ENCODE peak calls at places on chromosomes 16 and 17, in eight cellular contexts. F is H1, R is A549, W is left ventricle myocardium inferior, A is esophagus muscularis mucosa, X is pancreas, O is small intestine, M is GM23248. B is an unnamed sample.

GRCh38 chr16:1194665-1195392 is 30.2 kb downstream of the TPSG1 start:
- DNase-seq in A (no peak), F (no peak), W (no peak), X (no peak), M (peak; percentile 28), R (no peak), O (peak; percentile 43), B (no peak)

GRCh38 chr16:27961296-27961620 is 102.3 kb downstream of the GSG1L start:
- DNase-seq in F (no peak), W (no peak), O (no peak), R (no peak), A (no peak), X (no peak), M (no peak), B (no peak)

GRCh38 chr17:38875477-38876080 is 5.7 kb downstream of the LASP1 start:
- DNase-seq in M (peak; percentile 53), F (no peak), O (no peak), W (no peak), A (no peak), X (no peak), R (no peak), B (no peak)

GRCh38 chr17:43438626-43439529 is 40.1 kb downstream of the ARL4D start:
- DNase-seq in F (no peak), O (no peak), W (no peak), R (no peak), X (no peak), M (no peak), A (no peak), B (no peak)

GRCh38 chr16:69762843-69763556 is 868 bp downstream of the WWP2 start:
- DNase-seq in O (peak; percentile 71), M (peak; percentile 77), R (no peak), X (no peak), F (no peak), A (no peak), W (no peak), B (no peak)

GRCh38 chr16:6644916-6645315 is 687.7 kb upstream of the RBFOX1 start:
- DNase-seq in M (no peak), W (no peak), A (no peak), R (no peak), X (no peak), F (no peak), O (no peak), B (no peak)

GRCh38 chr16:26532456-26532855 is 534.3 kb upstream of the C16orf82 start:
- DNase-seq in W (no peak), O (no peak), X (no peak), A (no peak), R (no peak), F (no peak), M (no peak), B (no peak)

GRCh38 chr17:81153340-81153803 is 11.9 kb upstream of the PVALEF start:
- DNase-seq in X (peak; percentile 3), R (no peak), M (peak; percentile 80), F (no peak), A (no peak), W (no peak), O (no peak), B (no peak)

GRCh38 chr16:66324785-66325184 is 41.7 kb upstream of the CDH5 start:
- DNase-seq in R (peak; percentile 64), X (no peak), A (no peak), M (peak; percentile 53), W (no peak), O (no peak), F (peak; percentile 21), B (no peak)

GRCh38 chr16:72312862-72313261 is 140.9 kb upstream of the PMFBP1 start:
- DNase-seq in R (no peak), W (no peak), A (no peak), O (no peak), M (peak; percentile 29), F (no peak), X (no peak), B (no peak)

GRCh38 chr16:56203052-56203451 is 11.8 kb downstream of the GNAO1 start:
- DNase-seq in M (peak; percentile 26), F (no peak), R (peak; percentile 38), A (no peak), O (peak; percentile 45), W (no peak), X (no peak), B (no peak)

GRCh38 chr17:56898874-56899273 is 15.0 kb downstream of the TRIM25 start:
- DNase-seq in F (no peak), W (no peak), M (no peak), X (no peak), A (no peak), O (no peak), R (no peak), B (no peak)

GRCh38 chr17:57324060-57324459 is 67.7 kb downstream of the MSI2 start:
- DNase-seq in R (no peak), A (no peak), X (no peak), M (no peak), O (no peak), W (no peak), F (no peak), B (no peak)

DNA sequence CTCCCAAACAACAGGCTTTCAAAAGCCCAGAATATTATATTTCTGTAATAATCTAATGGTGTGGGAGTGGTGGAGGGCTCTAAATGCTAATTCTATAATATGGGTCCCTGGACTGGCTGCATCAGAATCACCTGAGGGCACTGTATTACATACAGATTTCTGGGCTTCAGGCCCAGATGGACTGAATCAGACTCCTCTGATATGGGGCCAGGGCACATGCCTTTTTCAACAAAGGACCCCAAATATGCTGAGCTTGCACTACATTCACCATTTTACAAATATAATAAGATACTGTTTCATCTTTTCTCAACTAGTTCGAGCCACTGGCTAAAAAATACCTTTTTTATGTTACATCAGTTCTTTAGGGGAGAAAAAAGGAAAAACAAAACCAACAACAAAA is 309.7 kb downstream of the MAP2K6 start:
- DNase-seq in M (peak; percentile 34), A (no peak), F (no peak), W (no peak), X (no peak), R (no peak), O (no peak), B (no peak)
- H3K27ac ChIP-seq in M (no peak overlapping the region), A (no peak overlapping the region), F (no peak overlapping the region), W (no peak overlapping the region), X (no peak overlapping the region), R (no peak overlapping the region), O (no peak overlapping the region), B (no peak overlapping the region)

DNA sequence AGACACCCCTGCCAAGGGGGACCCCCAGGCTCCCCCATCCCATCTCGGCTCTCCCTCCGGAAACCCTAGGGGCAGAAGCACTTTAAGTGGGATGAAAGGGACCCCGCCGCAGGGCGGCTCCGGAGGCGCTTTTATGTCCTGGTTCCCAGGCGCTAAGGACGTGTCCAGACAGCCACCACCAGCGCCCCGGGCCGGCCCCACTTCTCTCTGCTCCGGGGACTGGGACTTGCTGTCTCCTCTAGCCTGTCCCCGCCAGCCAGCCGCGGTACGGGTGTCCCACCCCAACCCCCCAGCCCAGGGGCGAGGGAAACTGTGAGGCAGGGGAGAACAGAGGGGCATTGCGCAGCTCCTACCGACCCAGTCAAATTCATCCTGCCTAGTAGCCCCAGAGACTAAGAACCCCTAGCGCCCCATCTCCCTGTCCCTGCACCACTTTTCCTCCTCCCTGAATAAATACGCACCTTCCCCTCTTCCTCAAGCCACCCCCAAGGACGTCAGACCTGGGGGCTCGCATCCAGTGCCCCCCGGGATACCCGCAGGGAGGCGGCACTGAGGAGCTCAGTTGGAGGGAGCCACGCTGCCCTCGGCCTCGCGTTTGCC is 4.1 kb downstream of the SP6 start:
- DNase-seq in A (no peak), O (no peak), X (no peak), W (no peak), F (no peak), M (no peak), R (no peak), B (no peak)
- H3K4me3 ChIP-seq in A (no peak overlapping the region), O (no peak overlapping the region), X (no peak overlapping the region), W (no peak overlapping the region), F (peak overlapping the region; percentile 58), M (no peak overlapping the region), R (no peak overlapping the region), B (no peak overlapping the region)

GRCh38 chr17:76431509-76431908 is 21.4 kb downstream of the UBE2O start:
- DNase-seq in R (no peak), O (no peak), F (no peak), W (no peak), A (no peak), M (no peak), X (no peak), B (no peak)
- H3K4me1 ChIP-seq in R (peaks cover 12% of the 10 kb centered on the region), O (no peaks in the 10 kb centered on the region), F (no peaks in the 10 kb centered on the region), W (peaks cover 85% of the 10 kb centered on the region), A (peaks cover 20% of the 10 kb centered on the region), M (peaks cover 14% of the 10 kb centered on the region), X (no peaks in the 10 kb centered on the region), B (no peaks in the 10 kb centered on the region)

GRCh38 chr17:33125552-33125950 is 133.9 kb downstream of the SPACA3 start:
- DNase-seq in X (no peak), W (no peak), R (no peak), A (no peak), F (no peak), O (no peak), M (no peak), B (no peak)

GRCh38 chr17:33126086-33126485 is 134.4 kb downstream of the SPACA3 start:
- DNase-seq in R (no peak), O (no peak), M (no peak), A (no peak), F (no peak), W (no peak), X (no peak), B (no peak)

GRCh38 chr17:33124871-33125551 is 133.4 kb downstream of the SPACA3 start:
- DNase-seq in M (no peak), X (no peak), R (no peak), F (no peak), W (no peak), A (no peak), O (no peak), B (no peak)

GRCh38 chr17:33124185-33124584 is 132.5 kb downstream of the SPACA3 start:
- DNase-seq in O (no peak), F (no peak), A (no peak), W (no peak), M (no peak), R (no peak), X (no peak), B (no peak)

DNA sequence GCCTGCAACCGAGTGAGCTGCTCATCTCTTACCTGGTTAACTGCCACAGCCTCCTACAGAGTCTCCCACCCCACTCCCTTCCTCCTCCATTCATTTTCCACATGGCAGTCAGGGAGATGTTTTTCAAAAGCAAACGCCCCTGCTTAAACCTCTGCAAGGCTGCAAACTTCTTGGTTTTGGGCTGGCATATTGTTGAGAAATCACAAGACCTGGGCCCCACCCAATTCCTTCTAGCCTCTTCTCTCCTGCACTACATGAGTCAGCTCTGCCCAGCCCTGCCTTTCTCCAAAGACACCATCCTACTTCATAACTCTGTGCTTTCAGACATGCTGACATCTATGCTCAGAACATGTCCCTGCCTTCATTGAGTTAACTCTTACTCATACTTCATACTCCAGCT is 136.1 kb downstream of the SPACA3 start:
- DNase-seq in A (no peak), X (no peak), W (no peak), R (no peak), O (no peak), F (no peak), M (peak; percentile 9), B (no peak)
- H3K27ac ChIP-seq in A (no peak overlapping the region), X (no peak overlapping the region), W (no peak overlapping the region), R (peak overlapping the region; percentile 76), O (no peak overlapping the region), F (no peak overlapping the region), M (no peak overlapping the region), B (no peak overlapping the region)

DNA sequence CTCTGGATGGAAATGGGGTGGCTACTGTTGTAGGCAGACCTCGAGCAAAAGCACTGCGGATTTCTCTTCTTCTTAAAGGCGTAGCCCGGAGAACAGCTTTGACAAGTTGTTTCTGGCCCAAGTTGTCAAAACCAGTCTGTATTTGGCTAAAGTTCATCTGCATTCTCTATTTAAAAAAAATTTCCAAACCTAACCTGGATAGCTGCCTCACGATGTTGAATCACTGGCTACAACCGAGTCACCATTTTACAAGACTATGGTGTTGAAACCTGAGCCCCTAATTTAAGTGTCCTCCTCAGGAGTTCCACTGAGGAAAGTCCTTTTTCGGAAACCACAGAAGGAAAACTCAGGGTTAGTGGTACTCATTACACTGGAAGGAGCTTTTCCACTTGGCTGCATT is 1.5 kb downstream of the SLC16A6 start:
- DNase-seq in W (no peak), R (no peak), X (no peak), O (no peak), M (peak; percentile 20), A (no peak), F (no peak), B (no peak)
- H3K4me3 ChIP-seq in W (no peak overlapping the region), R (no peak overlapping the region), X (no peak overlapping the region), O (no peak overlapping the region), M (no peak overlapping the region), A (no peak overlapping the region), F (no peak overlapping the region), B (no peak overlapping the region)